ENCODE peak calls at places on chromosomes 12 and 14, in seven cellular contexts. One of them, this sample, is unnamed.

GRCh38 chr14:75591987-75592575 is 13.7 kb downstream of the FLVCR2 start:
- DNase-seq in IMR-90: no peak
- DNase-seq in body of pancreas: no peak
- DNase-seq in stomach: no peak
- DNase-seq in A549: no peak
- DNase-seq in gastrocnemius medialis: no peak
- DNase-seq in GM12878: no peak
- DNase-seq in this sample: no peak

GRCh38 chr12:105319691-105320209 is 10.7 kb upstream of the C12orf75 start:
- DNase-seq in IMR-90: no peak
- DNase-seq in body of pancreas: no peak
- DNase-seq in stomach: no peak
- DNase-seq in A549: peak
- DNase-seq in gastrocnemius medialis: no peak
- DNase-seq in GM12878: no peak
- DNase-seq in this sample: no peak

GRCh38 chr12:58915634-58916033 is 4.7 kb downstream of the LRIG3 start:
- DNase-seq in IMR-90: peak
- DNase-seq in body of pancreas: peak
- DNase-seq in stomach: peak
- DNase-seq in A549: no peak
- DNase-seq in gastrocnemius medialis: peak
- DNase-seq in GM12878: no peak
- DNase-seq in this sample: no peak

GRCh38 chr12:122459211-122459610 is 36.7 kb upstream of the CLIP1 start:
- DNase-seq in IMR-90: no peak
- DNase-seq in body of pancreas: no peak
- DNase-seq in stomach: peak
- DNase-seq in A549: no peak
- DNase-seq in gastrocnemius medialis: no peak
- DNase-seq in GM12878: no peak
- DNase-seq in this sample: no peak

GRCh38 chr12:89016970-89017778 is 335.1 kb downstream of the DUSP6 start:
- DNase-seq in IMR-90: peak
- DNase-seq in body of pancreas: peak
- DNase-seq in stomach: no peak
- DNase-seq in A549: peak
- DNase-seq in gastrocnemius medialis: no peak
- DNase-seq in GM12878: no peak
- DNase-seq in this sample: peak

GRCh38 chr12:10101042-10101579 is 2.3 kb upstream of the CLEC1A start:
- DNase-seq in IMR-90: peak
- DNase-seq in body of pancreas: no peak
- DNase-seq in stomach: no peak
- DNase-seq in A549: no peak
- DNase-seq in gastrocnemius medialis: no peak
- DNase-seq in GM12878: no peak
- DNase-seq in this sample: no peak

GRCh38 chr14:87877877-87878276 is 115.1 kb downstream of the GALC start:
- DNase-seq in IMR-90: no peak
- DNase-seq in body of pancreas: no peak
- DNase-seq in stomach: no peak
- DNase-seq in A549: no peak
- DNase-seq in gastrocnemius medialis: no peak
- DNase-seq in GM12878: no peak
- DNase-seq in this sample: no peak

GRCh38 chr14:75885829-75886228 is 96.0 kb downstream of the TGFB3 start:
- DNase-seq in IMR-90: peak
- DNase-seq in body of pancreas: no peak
- DNase-seq in stomach: no peak
- DNase-seq in A549: no peak
- DNase-seq in gastrocnemius medialis: no peak
- DNase-seq in GM12878: no peak
- DNase-seq in this sample: no peak

GRCh38 chr12:27969901-27970390 is 2.6 kb downstream of the PTHLH start:
- DNase-seq in IMR-90: peak
- DNase-seq in body of pancreas: peak
- DNase-seq in stomach: peak
- DNase-seq in A549: peak
- DNase-seq in gastrocnemius medialis: no peak
- DNase-seq in GM12878: peak
- DNase-seq in this sample: peak

GRCh38 chr12:77941396-77941795 is 110.7 kb downstream of the NAV3 start:
- DNase-seq in IMR-90: no peak
- DNase-seq in body of pancreas: no peak
- DNase-seq in stomach: no peak
- DNase-seq in A549: no peak
- DNase-seq in gastrocnemius medialis: no peak
- DNase-seq in GM12878: no peak
- DNase-seq in this sample: no peak

GRCh38 chr12:46214668-46215429 is 54.0 kb downstream of the SLC38A1 start:
- DNase-seq in IMR-90: peak
- DNase-seq in body of pancreas: no peak
- DNase-seq in stomach: peak
- DNase-seq in A549: no peak
- DNase-seq in gastrocnemius medialis: peak
- DNase-seq in GM12878: peak
- DNase-seq in this sample: no peak

GRCh38 chr14:39102265-39102968 is 618 bp downstream of the SEC23A start:
- DNase-seq in IMR-90: peak
- DNase-seq in body of pancreas: peak
- DNase-seq in stomach: peak
- DNase-seq in A549: peak
- DNase-seq in gastrocnemius medialis: peak
- DNase-seq in GM12878: no peak
- DNase-seq in this sample: peak

GRCh38 chr14:69475194-69475818 is 9.2 kb upstream of the PLEKHD1 start:
- DNase-seq in IMR-90: peak
- DNase-seq in body of pancreas: no peak
- DNase-seq in stomach: no peak
- DNase-seq in A549: peak
- DNase-seq in gastrocnemius medialis: no peak
- DNase-seq in GM12878: no peak
- DNase-seq in this sample: peak

GRCh38 chr14:21846227-21846885 is 172.7 kb upstream of the OR4E1 start:
- DNase-seq in IMR-90: peak
- DNase-seq in body of pancreas: peak
- DNase-seq in stomach: peak
- DNase-seq in A549: peak
- DNase-seq in gastrocnemius medialis: no peak
- DNase-seq in GM12878: no peak
- DNase-seq in this sample: peak

GRCh38 chr14:103186894-103187586 is 63.8 kb downstream of the TNFAIP2 start:
- DNase-seq in IMR-90: no peak
- DNase-seq in body of pancreas: peak
- DNase-seq in stomach: no peak
- DNase-seq in A549: no peak
- DNase-seq in gastrocnemius medialis: no peak
- DNase-seq in GM12878: no peak
- DNase-seq in this sample: no peak

GRCh38 chr12:71155228-71155627 is 2.6 kb downstream of the TSPAN8 start:
- DNase-seq in IMR-90: no peak
- DNase-seq in body of pancreas: no peak
- DNase-seq in stomach: no peak
- DNase-seq in A549: no peak
- DNase-seq in gastrocnemius medialis: no peak
- DNase-seq in GM12878: no peak
- DNase-seq in this sample: no peak

GRCh38 chr14:71525663-71526246 is 406.5 kb upstream of the RGS6 start:
- DNase-seq in IMR-90: peak
- DNase-seq in body of pancreas: no peak
- DNase-seq in stomach: no peak
- DNase-seq in A549: no peak
- DNase-seq in gastrocnemius medialis: no peak
- DNase-seq in GM12878: no peak
- DNase-seq in this sample: no peak

GRCh38 chr12:57766464-57767311 is at the start of gene CYP27B1:
- DNase-seq in IMR-90: peak
- DNase-seq in body of pancreas: no peak
- DNase-seq in stomach: no peak
- DNase-seq in A549: peak
- DNase-seq in gastrocnemius medialis: no peak
- DNase-seq in GM12878: no peak
- DNase-seq in this sample: peak

GRCh38 chr12:93847517-93848452 is 170.6 kb downstream of the CRADD start:
- DNase-seq in IMR-90: no peak
- DNase-seq in body of pancreas: no peak
- DNase-seq in stomach: no peak
- DNase-seq in A549: no peak
- DNase-seq in gastrocnemius medialis: no peak
- DNase-seq in GM12878: peak
- DNase-seq in this sample: no peak

GRCh38 chr12:89236237-89236636 is 116.1 kb downstream of the DUSP6 start:
- DNase-seq in IMR-90: peak
- DNase-seq in body of pancreas: no peak
- DNase-seq in stomach: no peak
- DNase-seq in A549: no peak
- DNase-seq in gastrocnemius medialis: no peak
- DNase-seq in GM12878: no peak
- DNase-seq in this sample: no peak

GRCh38 chr12:15852383-15852782 is 29.8 kb upstream of the STRAP start:
- DNase-seq in IMR-90: peak
- DNase-seq in body of pancreas: no peak
- DNase-seq in stomach: no peak
- DNase-seq in A549: peak
- DNase-seq in gastrocnemius medialis: no peak
- DNase-seq in GM12878: no peak
- DNase-seq in this sample: peak

GRCh38 chr12:92393504-92393903 is 247.9 kb upstream of the BTG1 start:
- DNase-seq in IMR-90: no peak
- DNase-seq in body of pancreas: no peak
- DNase-seq in stomach: no peak
- DNase-seq in A549: peak
- DNase-seq in gastrocnemius medialis: no peak
- DNase-seq in GM12878: no peak
- DNase-seq in this sample: peak

GRCh38 chr12:8036366-8036765 is 3.9 kb downstream of the FOXJ2 start:
- DNase-seq in IMR-90: no peak
- DNase-seq in body of pancreas: peak
- DNase-seq in stomach: peak
- DNase-seq in A549: no peak
- DNase-seq in gastrocnemius medialis: peak
- DNase-seq in GM12878: no peak
- DNase-seq in this sample: no peak

GRCh38 chr12:131226345-131227265 is 272.9 kb downstream of the ADGRD1 start:
- DNase-seq in IMR-90: no peak
- DNase-seq in body of pancreas: no peak
- DNase-seq in stomach: no peak
- DNase-seq in A549: no peak
- DNase-seq in gastrocnemius medialis: no peak
- DNase-seq in GM12878: no peak
- DNase-seq in this sample: no peak

GRCh38 chr12:38906482-38907170 is 1.2 kb upstream of the CPNE8 start:
- DNase-seq in IMR-90: no peak
- DNase-seq in body of pancreas: peak
- DNase-seq in stomach: peak
- DNase-seq in A549: peak
- DNase-seq in gastrocnemius medialis: peak
- DNase-seq in GM12878: peak
- DNase-seq in this sample: peak
- TF ChIP-seq POLR2A in IMR-90: no peak
- TF ChIP-seq POLR2A in body of pancreas: no peak
- TF ChIP-seq POLR2A in stomach: no peak
- TF ChIP-seq POLR2A in A549: peak
- TF ChIP-seq POLR2A in gastrocnemius medialis: no peak
- TF ChIP-seq POLR2A in GM12878: peak
- TF ChIP-seq POLR2A in this sample: no peak

GRCh38 chr14:50462111-50462510 is 65.4 kb upstream of the CDKL1 start:
- DNase-seq in IMR-90: no peak
- DNase-seq in body of pancreas: no peak
- DNase-seq in stomach: no peak
- DNase-seq in A549: no peak
- DNase-seq in gastrocnemius medialis: no peak
- DNase-seq in GM12878: no peak
- DNase-seq in this sample: no peak
- TF ChIP-seq POLR2A in IMR-90: no peak
- TF ChIP-seq POLR2A in body of pancreas: no peak
- TF ChIP-seq POLR2A in stomach: no peak
- TF ChIP-seq POLR2A in A549: no peak
- TF ChIP-seq POLR2A in gastrocnemius medialis: no peak
- TF ChIP-seq POLR2A in GM12878: no peak
- TF ChIP-seq POLR2A in this sample: no peak

DNA sequence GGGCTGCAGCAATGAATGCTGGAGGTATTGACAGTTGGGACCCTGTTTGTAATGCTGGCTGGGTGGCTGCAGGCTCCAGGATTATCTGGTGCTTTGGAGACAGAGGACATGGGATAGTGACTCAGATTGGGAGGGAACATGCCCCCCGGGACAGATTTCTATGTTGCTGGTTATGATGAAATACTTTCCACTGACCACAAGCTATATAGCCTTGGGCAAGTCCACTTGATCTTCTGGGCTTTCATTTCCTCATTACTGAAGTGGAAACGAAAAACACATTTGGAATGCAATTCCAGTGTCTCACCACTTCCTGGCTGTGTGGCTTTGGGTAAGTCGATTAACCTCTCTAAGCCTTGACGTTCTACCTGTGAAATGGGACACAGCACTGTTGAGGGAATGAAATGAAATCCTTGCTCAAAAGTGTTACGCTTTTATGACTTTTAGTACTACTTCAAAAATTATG is 6.3 kb upstream of the TPCN1 start:
- DNase-seq in IMR-90: peak
- DNase-seq in body of pancreas: peak
- DNase-seq in stomach: no peak
- DNase-seq in A549: peak
- DNase-seq in gastrocnemius medialis: peak
- DNase-seq in GM12878: peak
- DNase-seq in this sample: no peak
- TF ChIP-seq POLR2A in IMR-90: no peak
- TF ChIP-seq POLR2A in body of pancreas: no peak
- TF ChIP-seq POLR2A in stomach: no peak
- TF ChIP-seq POLR2A in A549: no peak
- TF ChIP-seq POLR2A in gastrocnemius medialis: peak
- TF ChIP-seq POLR2A in GM12878: no peak
- TF ChIP-seq POLR2A in this sample: no peak

GRCh38 chr12:6943719-6944380 is at the start of the genes C12orf57 and RNU7-1:
- DNase-seq in IMR-90: peak
- DNase-seq in body of pancreas: peak
- DNase-seq in stomach: peak
- DNase-seq in A549: peak
- DNase-seq in gastrocnemius medialis: peak
- DNase-seq in GM12878: peak
- DNase-seq in this sample: peak
- TF ChIP-seq POLR2A in IMR-90: peak
- TF ChIP-seq POLR2A in body of pancreas: peak
- TF ChIP-seq POLR2A in stomach: peak
- TF ChIP-seq POLR2A in A549: peak
- TF ChIP-seq POLR2A in gastrocnemius medialis: peak
- TF ChIP-seq POLR2A in GM12878: peak
- TF ChIP-seq POLR2A in this sample: peak

DNA sequence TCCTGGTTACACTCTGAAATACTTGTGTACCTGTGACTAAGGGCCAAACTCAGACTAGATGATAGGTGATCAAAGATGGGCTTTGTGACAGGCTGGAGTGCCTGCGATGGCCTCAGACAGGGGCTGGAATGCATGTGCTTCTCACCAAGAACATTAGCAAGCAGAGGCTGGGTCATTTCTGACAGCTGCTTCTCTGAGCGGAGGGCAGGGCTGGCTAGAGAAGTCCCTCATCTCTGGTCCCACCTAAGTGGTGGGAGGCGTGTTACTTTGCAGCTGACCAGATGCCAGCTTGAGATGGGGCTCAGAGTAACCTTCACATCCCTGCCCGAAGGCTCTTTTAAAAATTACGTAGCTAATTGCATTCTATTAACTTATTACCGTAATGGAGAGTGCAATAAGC is 106.8 kb upstream of the RTL1 start:
- DNase-seq in IMR-90: no peak
- DNase-seq in body of pancreas: no peak
- DNase-seq in stomach: no peak
- DNase-seq in A549: no peak
- DNase-seq in gastrocnemius medialis: no peak
- DNase-seq in GM12878: no peak
- DNase-seq in this sample: no peak
- TF ChIP-seq POLR2A in IMR-90: no peak
- TF ChIP-seq POLR2A in body of pancreas: no peak
- TF ChIP-seq POLR2A in stomach: no peak
- TF ChIP-seq POLR2A in A549: no peak
- TF ChIP-seq POLR2A in gastrocnemius medialis: no peak
- TF ChIP-seq POLR2A in GM12878: no peak
- TF ChIP-seq POLR2A in this sample: no peak